ENCODE peak calls at places on chromosomes 11 and 22, in seven cellular contexts. U is MM.1S, K is HepG2, I is neural progenitor cell, R is HCT116, S is fibroblast of lung, V is mammary epithelial cell. N is an unnamed sample.
A peak's percentile ranks its signal among the peaks of the same experiment; 100 is the strongest.

GRCh38 chr22:19068784-19069271 is 53.4 kb downstream of the DGCR2 start:
- DNase-seq in S (no peak), U (no peak), V (no peak), R (no peak), I (no peak), K (no peak), N (no peak)

GRCh38 chr22:41380993-41381328 is 781 bp upstream of the TEF start:
- DNase-seq in V (peak; percentile 79), I (no peak), K (peak; percentile 83), S (peak; percentile 86), R (peak; percentile 67), U (no peak), N (no peak)

GRCh38 chr22:11628651-11629511 is 3899.1 kb upstream of the OR11H1 start:
- DNase-seq in R (no peak), I (no peak), K (no peak), S (no peak), V (no peak), U (no peak), N (no peak)

GRCh38 chr11:72226701-72227100 is 2.1 kb downstream of the INPPL1 start:
- DNase-seq in S (no peak), R (no peak), K (no peak), U (no peak), I (no peak), V (no peak), N (no peak)

GRCh38 chr11:78200061-78200460 is 11.3 kb downstream of the USP35 start:
- DNase-seq in S (no peak), K (no peak), U (no peak), R (no peak), V (no peak), I (no peak), N (no peak)

GRCh38 chr22:42299586-42300285 is 29.3 kb upstream of the TCF20 start:
- DNase-seq in V (no peak), K (no peak), I (peak; percentile 84), S (no peak), U (peak; percentile 29), R (no peak), N (peak; percentile 84)

GRCh38 chr11:20368441-20368840 is 4.9 kb downstream of the HTATIP2 start:
- DNase-seq in S (no peak), R (no peak), V (peak; percentile 83), K (no peak), I (no peak), U (no peak), N (no peak)

GRCh38 chr22:40808018-40808841 is 10.9 kb downstream of the SLC25A17 start:
- DNase-seq in I (no peak), U (no peak), V (no peak), K (no peak), S (peak; percentile 11), R (no peak), N (no peak)

GRCh38 chr11:6812391-6813005 is 13.0 kb upstream of the OR6A2 start:
- DNase-seq in U (peak; percentile 65), S (peak; percentile 32), K (peak; percentile 48), V (peak; percentile 28), I (peak; percentile 51), R (peak; percentile 15), N (peak; percentile 77)

GRCh38 chr22:20084547-20085413 is 4.7 kb downstream of the DGCR8 start:
- DNase-seq in S (no peak), V (no peak), K (peak; percentile 50), U (no peak), R (no peak), I (peak; percentile 79), N (peak; percentile 89)

GRCh38 chr11:9838229-9838628 is 174.4 kb downstream of the SWAP70 start:
- DNase-seq in S (peak; percentile 49), U (no peak), R (no peak), I (no peak), K (no peak), V (no peak), N (no peak)

GRCh38 chr22:31947296-31947695 is 3.0 kb downstream of the YWHAH start:
- DNase-seq in U (peak; percentile 50), R (no peak), K (peak; percentile 48), I (no peak), S (no peak), V (peak; percentile 46), N (no peak)

GRCh38 chr11:120399312-120399711 is 63.1 kb downstream of the ARHGEF12 start:
- DNase-seq in U (no peak), K (no peak), R (no peak), S (peak; percentile 65), V (no peak), I (no peak), N (no peak)

GRCh38 chr11:2093575-2094353 is 45.4 kb downstream of the IGF2 start:
- DNase-seq in U (no peak), K (no peak), I (no peak), V (peak; percentile 72), S (no peak), R (no peak), N (no peak)

GRCh38 chr22:43393132-43393844 is 18.5 kb upstream of the MPPED1 start:
- DNase-seq in S (no peak), K (peak; percentile 75), R (no peak), I (peak; percentile 40), V (no peak), U (no peak), N (no peak)

GRCh38 chr11:61847914-61848581 is 19.9 kb downstream of the FADS2 start:
- DNase-seq in U (no peak), R (no peak), V (no peak), K (no peak), I (no peak), S (no peak), N (no peak)

GRCh38 chr22:23285236-23285635 is 104.9 kb downstream of the BCR start:
- DNase-seq in R (no peak), U (no peak), S (no peak), V (no peak), K (no peak), I (no peak), N (no peak)

GRCh38 chr22:23282986-23283385 is 102.7 kb downstream of the BCR start:
- DNase-seq in I (no peak), K (no peak), V (no peak), S (no peak), U (no peak), R (no peak), N (no peak)

GRCh38 chr22:23284504-23285033 is 104.3 kb downstream of the BCR start:
- DNase-seq in I (no peak), V (no peak), K (no peak), S (no peak), R (no peak), U (no peak), N (no peak)

GRCh38 chr22:23282516-23282915 is 102.2 kb downstream of the BCR start:
- DNase-seq in U (no peak), R (no peak), I (no peak), K (no peak), S (no peak), V (no peak), N (no peak)

GRCh38 chr22:23283591-23284503 is 103.5 kb downstream of the BCR start:
- DNase-seq in S (no peak), I (no peak), U (no peak), R (no peak), K (peak; percentile 90), V (peak; percentile 27), N (no peak)
- H3K36me3 ChIP-seq in S (no peaks in the 10 kb centered on the region), I (no peaks in the 10 kb centered on the region), U (no peaks in the 10 kb centered on the region), R (peaks cover 18% of the 10 kb centered on the region), K (peaks cover 76% of the 10 kb centered on the region), V (peaks cover 8% of the 10 kb centered on the region), N (peaks cover 4% of the 10 kb centered on the region)

GRCh38 chr11:827861-828167 is at the start of gene CRACR2B:
- DNase-seq in I (no peak), V (no peak), K (no peak), S (no peak), U (peak; percentile 48), R (no peak), N (no peak)
- TF ChIP-seq EZH2 in I (no peak), V (no peak), K (no peak), S (no peak), U (no peak), R (no peak), N (no peak)

DNA sequence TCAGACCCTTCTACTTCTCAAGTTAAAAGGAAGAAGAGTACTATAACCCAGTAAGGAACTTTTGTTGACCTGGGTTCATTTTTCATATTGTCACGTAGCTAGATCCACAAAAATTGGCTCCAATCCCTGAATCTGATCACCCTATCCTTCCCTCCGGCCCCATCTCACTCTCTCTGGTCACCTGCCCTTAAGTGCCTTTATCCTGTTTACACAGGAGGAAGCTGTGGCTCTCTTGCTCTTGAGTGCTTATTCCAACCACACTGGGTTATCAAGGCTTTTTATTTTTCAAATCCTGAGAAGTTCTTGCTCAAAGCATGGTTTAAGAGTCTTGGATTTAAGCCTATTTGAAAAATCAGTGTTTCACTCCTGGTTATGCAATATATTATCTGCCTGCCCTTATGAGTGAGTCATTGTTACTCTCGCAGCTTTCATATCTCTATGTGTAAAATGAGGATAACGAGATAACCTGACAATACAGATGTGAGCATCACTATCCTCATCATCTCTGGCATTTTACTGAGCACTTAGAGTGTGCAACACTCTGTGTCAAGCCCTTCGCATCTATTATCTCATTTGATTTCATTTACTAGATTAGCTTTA is 293.9 kb downstream of the GUCY1A2 start:
- DNase-seq in R (no peak), V (no peak), S (peak; percentile 38), K (no peak), U (no peak), I (no peak), N (no peak)
- TF ChIP-seq CTCF in R (no peak), V (no peak), S (no peak), K (no peak), U (no peak), I (no peak), N (no peak)

GRCh38 chr11:64800633-64801464 is 2.2 kb downstream of the MAP4K2 start:
- DNase-seq in K (no peak), U (no peak), V (no peak), I (no peak), S (no peak), R (no peak), N (no peak)

GRCh38 chr11:64803163-64803845 is at the start of gene MAP4K2:
- DNase-seq in U (peak; percentile 86), V (peak; percentile 77), I (peak; percentile 97), S (peak; percentile 82), R (peak; percentile 64), K (peak; percentile 70), N (peak; percentile 98)

GRCh38 chr11:64799925-64800632 is 2.9 kb downstream of the MAP4K2 start:
- DNase-seq in U (no peak), V (no peak), K (peak; percentile 60), R (no peak), S (no peak), I (no peak), N (no peak)

GRCh38 chr11:64802370-64803162 is 448 bp downstream of the MAP4K2 start:
- DNase-seq in I (no peak), S (no peak), K (no peak), R (no peak), V (no peak), U (no peak), N (peak; percentile 17)

GRCh38 chr11:64801591-64802369 is 1.2 kb downstream of the MAP4K2 start:
- DNase-seq in R (no peak), S (no peak), U (no peak), V (no peak), K (no peak), I (no peak), N (no peak)
- H3K36me3 ChIP-seq in R (peaks cover 3% of the 10 kb centered on the region), S (peaks cover 8% of the 10 kb centered on the region), U (no peaks in the 10 kb centered on the region), V (no peaks in the 10 kb centered on the region), K (peaks cover 19% of the 10 kb centered on the region), I (no peaks in the 10 kb centered on the region), N (no peaks in the 10 kb centered on the region)

GRCh38 chr11:69821511-69822040 is 2.4 kb upstream of the FGF3 start:
- DNase-seq in U (no peak), S (no peak), K (no peak), R (no peak), V (no peak), I (no peak), N (no peak)
- TF ChIP-seq EZH2 in U (no peak), S (no peak), K (no peak), R (no peak), V (no peak), I (no peak), N (no peak)

GRCh38 chr22:37169947-37170688 is 17.9 kb downstream of the C1QTNF6 start:
- DNase-seq in R (no peak), I (no peak), V (no peak), U (no peak), K (no peak), S (no peak), N (no peak)
- TF ChIP-seq CTCF in R (peak; percentile 24), I (no peak), V (no peak), U (no peak), K (no peak), S (no peak), N (peak; percentile 52)